ENCODE peak calls at places on chromosomes 7 and 10, in ten cellular contexts. Y is AG09309; G is GM04504; Z is choroid plexus epithelial cell; O is Caki2; T is Kasumi-1; D is heart right ventricle; J is HuH-7.5; V is T-helper 9 cell; A is central memory CD4-positive, alpha-beta T cell. B is an unnamed sample.

GRCh38 chr10:77392851-77393250 is 244.8 kb downstream of the KCNMA1 start:
- DNase-seq in T (no peak), G (peak), J (no peak), D (no peak), Z (peak), O (peak), Y (peak), A (no peak), V (no peak), B (no peak)

GRCh38 chr7:1247527-1248041 is 14.9 kb downstream of the UNCX start:
- DNase-seq in A (peak), D (no peak), O (no peak), J (no peak), Z (no peak), V (no peak), T (no peak), G (no peak), Y (no peak), B (peak)

GRCh38 chr7:13540429-13540828 is 449.0 kb downstream of the ETV1 start:
- DNase-seq in T (no peak), O (no peak), J (no peak), G (peak), A (no peak), Y (peak), D (no peak), V (no peak), Z (peak), B (no peak)

GRCh38 chr10:72063703-72064391 is 24.5 kb downstream of the SPOCK2 start:
- DNase-seq in T (no peak), Y (no peak), D (no peak), J (no peak), A (no peak), G (no peak), V (no peak), Z (no peak), O (peak), B (no peak)

GRCh38 chr7:17663056-17663675 is 277.1 kb downstream of the SNX13 start:
- DNase-seq in A (no peak), D (no peak), T (no peak), Z (peak), O (no peak), Y (peak), J (no peak), V (no peak), G (peak), B (no peak)

GRCh38 chr7:151143261-151144015 is 24.1 kb downstream of the GBX1 start:
- DNase-seq in G (no peak), V (no peak), A (no peak), T (no peak), Y (no peak), J (no peak), O (no peak), D (no peak), Z (no peak), B (no peak)

GRCh38 chr10:70053212-70053895 is 708 bp downstream of the MACROH2A2 start:
- DNase-seq in T (no peak), Z (peak), Y (no peak), O (peak), D (peak), A (no peak), G (no peak), V (no peak), J (no peak), B (peak)

GRCh38 chr7:128741491-128741890 is 2.3 kb downstream of the CALU start:
- DNase-seq in Z (no peak), Y (no peak), O (no peak), D (no peak), A (no peak), V (no peak), G (no peak), J (no peak), T (no peak), B (no peak)

GRCh38 chr7:137538361-137538762 is 194.8 kb upstream of the PTN start:
- DNase-seq in D (no peak), T (no peak), G (no peak), V (no peak), J (no peak), A (no peak), Y (peak), O (no peak), Z (peak), B (no peak)

GRCh38 chr10:33136271-33136670 is 178.2 kb upstream of the ITGB1 start:
- DNase-seq in D (no peak), J (no peak), A (peak), T (no peak), G (no peak), Z (no peak), Y (no peak), V (no peak), O (peak), B (no peak)

GRCh38 chr7:139071683-139072082 is 35.8 kb upstream of the ZC3HAV1L start:
- DNase-seq in A (no peak), Y (no peak), D (no peak), V (no peak), Z (no peak), T (no peak), G (no peak), O (no peak), J (no peak), B (no peak)

GRCh38 chr10:36888925-36889573 is 236.3 kb upstream of the ANKRD30A start:
- DNase-seq in G (no peak), D (no peak), Y (no peak), V (no peak), O (peak), T (peak), Z (peak), A (peak), J (peak), B (peak)

GRCh38 chr10:97849491-97850402 is at the start of gene GOLGA7B:
- DNase-seq in J (peak), G (no peak), T (peak), D (peak), Y (no peak), A (peak), V (peak), Z (peak), O (no peak), B (peak)

GRCh38 chr7:157500171-157500960 is 163.6 kb downstream of the DNAJB6 start:
- DNase-seq in D (no peak), T (no peak), Z (no peak), Y (no peak), O (no peak), A (no peak), J (no peak), V (no peak), G (no peak), B (no peak)

GRCh38 chr10:72740526-72740925 is 48.6 kb downstream of the MCU start:
- DNase-seq in Y (no peak), G (no peak), T (no peak), D (peak), Z (peak), J (peak), O (peak), A (no peak), V (no peak), B (peak)

GRCh38 chr10:88227342-88228018 is 355.6 kb downstream of the RNLS start:
- DNase-seq in V (no peak), J (no peak), Z (peak), D (no peak), A (no peak), G (no peak), Y (no peak), O (peak), T (no peak), B (peak)

GRCh38 chr7:46191776-46192175 is 270.7 kb upstream of the IGFBP3 start:
- DNase-seq in V (no peak), D (no peak), T (no peak), J (no peak), Z (no peak), O (no peak), G (no peak), A (no peak), Y (peak), B (no peak)

GRCh38 chr7:82534687-82535086 is 91.1 kb upstream of the CACNA2D1 start:
- DNase-seq in Y (no peak), V (no peak), Z (peak), G (peak), T (no peak), J (no peak), A (no peak), O (peak), D (no peak), B (no peak)

GRCh38 chr10:16779375-16779774 is 37.8 kb downstream of the RSU1 start:
- DNase-seq in A (peak), J (no peak), Z (no peak), O (no peak), Y (no peak), T (no peak), G (no peak), V (no peak), D (no peak), B (no peak)

GRCh38 chr7:51033722-51034530 is 251.2 kb upstream of the GRB10 start:
- DNase-seq in D (no peak), Y (no peak), O (no peak), G (no peak), J (no peak), T (no peak), V (no peak), Z (no peak), A (no peak), B (no peak)

GRCh38 chr10:7391748-7392147 is 19.1 kb downstream of the SFMBT2 start:
- DNase-seq in A (no peak), D (no peak), Y (no peak), O (peak), J (no peak), Z (no peak), V (no peak), T (no peak), G (no peak), B (no peak)

GRCh38 chr10:123287594-123288247 is 133.5 kb downstream of the BUB3 start:
- DNase-seq in G (no peak), J (no peak), O (peak), A (no peak), T (no peak), V (no peak), Y (no peak), Z (peak), D (no peak), B (peak)

GRCh38 chr7:70040971-70041766 is 442.9 kb downstream of the AUTS2 start:
- DNase-seq in D (no peak), J (no peak), Z (peak), V (no peak), G (no peak), T (peak), Y (no peak), A (no peak), O (peak), B (peak)

GRCh38 chr10:16832351-16833080 is 15.3 kb upstream of the RSU1 start:
- DNase-seq in Y (peak), J (no peak), T (no peak), G (peak), Z (peak), O (peak), V (no peak), D (no peak), A (no peak), B (no peak)

GRCh38 chr10:92990615-92991014 is 70.0 kb upstream of the CYP26C1 start:
- DNase-seq in A (no peak), G (no peak), T (no peak), Z (peak), J (no peak), D (no peak), V (no peak), Y (no peak), O (no peak), B (no peak)

GRCh38 chr7:27899601-27900000 is 159.6 kb downstream of the TAX1BP1 start:
- DNase-seq in J (no peak), Y (no peak), Z (no peak), T (no peak), D (no peak), G (no peak), O (no peak), V (no peak), A (no peak), B (no peak)

GRCh38 chr10:56349611-56350010 is 11.4 kb downstream of the ZWINT start:
- DNase-seq in V (no peak), T (peak), D (no peak), Y (no peak), O (no peak), J (no peak), Z (no peak), A (no peak), G (no peak), B (no peak)

GRCh38 chr10:21934307-21934706 is 69.2 kb downstream of the DNAJC1 start:
- DNase-seq in G (no peak), D (no peak), Z (peak), J (no peak), A (no peak), T (no peak), Y (no peak), O (no peak), V (no peak), B (no peak)

GRCh38 chr7:90708841-90709317 is 112.8 kb downstream of the CDK14 start:
- DNase-seq in D (no peak), V (no peak), Z (peak), A (no peak), J (no peak), O (no peak), T (peak), G (no peak), Y (no peak), B (peak)

GRCh38 chr7:42224391-42225003 is 12.5 kb downstream of the GLI3 start:
- DNase-seq in Y (no peak), V (no peak), A (no peak), T (no peak), G (no peak), D (no peak), J (no peak), Z (no peak), O (no peak), B (no peak)

GRCh38 chr7:46153951-46154787 is 233.1 kb upstream of the IGFBP3 start:
- DNase-seq in G (no peak), V (no peak), O (peak), Y (no peak), D (no peak), Z (peak), J (no peak), T (no peak), A (no peak), B (no peak)

GRCh38 chr7:213324-213993 is 21.1 kb downstream of the FAM20C start:
- DNase-seq in A (no peak), Y (no peak), J (no peak), V (no peak), G (no peak), Z (no peak), O (no peak), T (no peak), D (no peak), B (no peak)

GRCh38 chr10:119516381-119517234 is 25.9 kb downstream of the RGS10 start:
- DNase-seq in V (peak), O (no peak), Y (no peak), Z (peak), J (no peak), G (no peak), T (peak), A (peak), D (no peak), B (no peak)

GRCh38 chr10:70729763-70730357 is 55.3 kb downstream of the TBATA start:
- DNase-seq in V (no peak), A (no peak), T (no peak), O (no peak), G (no peak), Y (no peak), Z (peak), J (no peak), D (no peak), B (no peak)

GRCh38 chr7:2724453-2725177 is 36.6 kb downstream of the AMZ1 start:
- DNase-seq in G (no peak), D (no peak), T (no peak), J (no peak), O (no peak), Y (no peak), Z (no peak), V (no peak), A (no peak), B (no peak)

GRCh38 chr10:72353963-72354355 is 760 bp downstream of the DNAJB12 start:
- DNase-seq in D (peak), Z (peak), Y (no peak), V (no peak), O (peak), T (no peak), A (no peak), G (peak), J (peak), B (peak)

B was measured in left kidney.